ENCODE peak calls at places on chromosome 12, in nine cellular contexts. Q is hepatocyte; M is CD8-positive, alpha-beta memory T cell; A is right cardiac atrium; F is spleen; V is caudate nucleus; L is mammary epithelial cell; U is dorsolateral prefrontal cortex; W is GM23248. G is an unnamed sample.

GRCh38 chr12:44968960-44969359 is 81.9 kb downstream of the DBX2 start:
- DNase-seq in V (no peak), W (no peak), F (no peak), L (no peak), A (no peak), U (no peak), M (no peak), Q (no peak), G (no peak)

GRCh38 chr12:12228402-12228801 is 38.4 kb downstream of the LRP6 start:
- DNase-seq in Q (no peak), A (no peak), L (no peak), W (no peak), M (no peak), U (no peak), V (no peak), F (no peak), G (no peak)

GRCh38 chr12:116597886-116598285 is 38.7 kb downstream of the MAP1LC3B2 start:
- DNase-seq in Q (no peak), M (no peak), V (no peak), A (no peak), U (no peak), F (no peak), L (no peak), W (peak), G (no peak)

GRCh38 chr12:42201061-42201460 is 37.0 kb downstream of the YAF2 start:
- DNase-seq in W (no peak), F (no peak), M (no peak), V (no peak), L (no peak), A (no peak), Q (no peak), U (no peak), G (no peak)

GRCh38 chr12:109115758-109116610 is at the start of gene ACACB:
- DNase-seq in F (peak), U (peak), V (peak), W (no peak), Q (peak), M (no peak), A (peak), L (no peak), G (peak)

GRCh38 chr12:82400819-82401218 is 42.5 kb downstream of the METTL25 start:
- DNase-seq in M (no peak), Q (no peak), F (no peak), A (no peak), U (no peak), W (no peak), L (no peak), V (no peak), G (no peak)

GRCh38 chr12:111570090-111570961 is 28.8 kb downstream of the ATXN2 start:
- DNase-seq in Q (peak), W (peak), L (peak), V (no peak), U (no peak), A (no peak), M (no peak), F (no peak), G (no peak)

GRCh38 chr12:47785036-47785886 is 12.2 kb downstream of the SLC48A1 start:
- DNase-seq in F (peak), Q (no peak), V (no peak), U (no peak), M (no peak), L (no peak), A (no peak), W (no peak), G (no peak)

GRCh38 chr12:124745891-124746570 is 117.6 kb downstream of the SCARB1 start:
- DNase-seq in A (peak), V (peak), L (peak), M (no peak), U (peak), W (peak), Q (peak), F (peak), G (peak)

GRCh38 chr12:104680070-104680469 is 223.3 kb downstream of the CHST11 start:
- DNase-seq in U (no peak), F (no peak), Q (no peak), V (no peak), M (no peak), L (no peak), A (no peak), W (peak), G (no peak)

GRCh38 chr12:51730745-51731144 is 117.8 kb downstream of the FIGNL2 start:
- DNase-seq in Q (no peak), L (no peak), V (no peak), M (no peak), F (no peak), U (no peak), A (no peak), W (no peak), G (no peak)

GRCh38 chr12:119415714-119416113 is 81.2 kb downstream of the CCDC60 start:
- DNase-seq in V (no peak), Q (no peak), A (no peak), U (no peak), M (no peak), L (no peak), W (no peak), F (no peak), G (no peak)

GRCh38 chr12:132686831-132687210 is 321 bp downstream of the POLE start:
- DNase-seq in L (no peak), F (no peak), Q (no peak), M (no peak), U (no peak), W (peak), A (peak), V (no peak), G (no peak)

GRCh38 chr12:129641916-129642315 is 261.9 kb downstream of the TMEM132D start:
- DNase-seq in A (no peak), V (no peak), L (no peak), Q (no peak), F (no peak), U (no peak), M (no peak), W (no peak), G (no peak)

GRCh38 chr12:120290541-120291312 is 976 bp downstream of the RNU4-2 start:
- DNase-seq in V (no peak), M (peak), L (no peak), W (peak), U (no peak), A (no peak), F (no peak), Q (peak), G (no peak)

GRCh38 chr12:54489857-54490256 is 7.7 kb upstream of the NCKAP1L start:
- DNase-seq in M (no peak), Q (no peak), L (no peak), V (no peak), U (no peak), F (no peak), W (no peak), A (no peak), G (no peak)

GRCh38 chr12:83017001-83017400 is 330.3 kb downstream of the TMTC2 start:
- DNase-seq in W (no peak), U (no peak), V (no peak), F (no peak), L (peak), Q (no peak), M (no peak), A (no peak), G (no peak)

GRCh38 chr12:48956279-48957140 is 777 bp downstream of the ARF3 start:
- DNase-seq in M (peak), W (peak), L (peak), F (peak), U (peak), V (peak), A (peak), Q (peak), G (peak)

GRCh38 chr12:109686523-109686922 is 27.1 kb upstream of the FAM222A start:
- DNase-seq in V (no peak), A (no peak), F (peak), U (no peak), M (no peak), L (no peak), W (no peak), Q (no peak), G (no peak)

GRCh38 chr12:12608557-12608957 is 3.1 kb upstream of the CREBL2 start:
- DNase-seq in M (no peak), F (no peak), Q (no peak), W (no peak), A (no peak), V (no peak), U (no peak), L (peak), G (no peak)

GRCh38 chr12:11785722-11786121 is 136.2 kb downstream of the ETV6 start:
- DNase-seq in W (peak), U (no peak), A (no peak), V (no peak), F (no peak), Q (no peak), M (no peak), L (peak), G (no peak)

GRCh38 chr12:94174576-94174975 is 26.2 kb downstream of the PLXNC1 start:
- DNase-seq in U (no peak), W (no peak), A (peak), V (no peak), M (no peak), F (peak), L (no peak), Q (no peak), G (no peak)

GRCh38 chr12:92538970-92539749 is 163.6 kb upstream of the PLEKHG7 start:
- DNase-seq in Q (peak), U (no peak), W (peak), V (no peak), F (no peak), A (no peak), L (peak), M (no peak), G (no peak)

GRCh38 chr12:132218915-132219314 is 74.7 kb downstream of the NOC4L start:
- DNase-seq in A (no peak), F (no peak), U (no peak), V (no peak), W (no peak), L (no peak), Q (no peak), M (peak), G (no peak)

GRCh38 chr12:64836856-64837255 is 12.4 kb downstream of the TBC1D30 start:
- DNase-seq in W (no peak), L (no peak), Q (no peak), M (no peak), V (no peak), U (no peak), A (no peak), F (no peak), G (no peak)

GRCh38 chr12:109734219-109735000 is 20.8 kb downstream of the FAM222A start:
- DNase-seq in Q (no peak), L (peak), M (no peak), U (peak), V (no peak), F (peak), A (no peak), W (no peak), G (no peak)

GRCh38 chr12:45329238-45329637 is 113.3 kb downstream of the ANO6 start:
- DNase-seq in F (no peak), W (peak), U (no peak), A (no peak), L (no peak), Q (no peak), V (no peak), M (no peak), G (no peak)

GRCh38 chr12:130086248-130086647 is 76.0 kb upstream of the FZD10 start:
- DNase-seq in W (no peak), A (no peak), M (no peak), L (no peak), U (no peak), Q (no peak), F (no peak), V (no peak), G (no peak)

GRCh38 chr12:87596134-87596533 is 433.1 kb downstream of the C12orf50 start:
- DNase-seq in A (no peak), M (no peak), W (no peak), U (no peak), L (no peak), Q (no peak), F (no peak), V (no peak), G (no peak)

GRCh38 chr12:54401127-54401526 is 16.6 kb upstream of the ZNF385A start:
- DNase-seq in W (no peak), L (no peak), U (no peak), V (no peak), F (no peak), Q (no peak), M (no peak), A (no peak), G (no peak)

DNA sequence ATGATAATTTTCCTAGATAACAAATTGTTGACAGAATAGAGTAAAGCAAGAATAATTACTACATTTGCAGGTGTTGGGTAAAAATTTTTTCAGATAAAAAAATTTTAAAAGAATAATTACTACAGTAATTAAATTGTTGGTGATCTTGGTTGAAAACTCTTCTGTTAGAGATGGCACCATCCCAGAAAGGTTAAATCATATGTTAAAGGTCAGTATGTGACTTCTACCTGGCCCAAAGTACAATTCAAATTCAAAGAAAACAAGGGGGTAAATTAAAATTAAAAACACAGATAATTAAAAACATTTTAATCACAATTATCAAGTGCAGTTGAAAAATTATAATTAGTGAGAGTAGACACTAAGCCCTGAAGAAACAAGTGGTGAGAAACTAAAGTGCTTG is 18.1 kb upstream of the PIK3C2G start:
- DNase-seq in Q (no peak), L (no peak), V (no peak), F (no peak), A (no peak), W (no peak), U (no peak), M (no peak), G (no peak)
- H3K27ac ChIP-seq in Q (peak), L (no peak), V (no peak), F (no peak), A (no peak), W (no peak), U (no peak), M (no peak), G (no peak)

GRCh38 chr12:50523772-50524171 is 19.0 kb downstream of the DIP2B start:
- DNase-seq in Q (no peak), A (no peak), F (no peak), V (no peak), M (no peak), L (no peak), W (no peak), U (no peak), G (no peak)
- H3K27ac ChIP-seq in Q (no peak), A (no peak), F (no peak), V (no peak), M (no peak), L (no peak), W (no peak), U (peak), G (no peak)

GRCh38 chr12:55743967-55744931 is 1.3 kb downstream of the GDF11 start:
- DNase-seq in L (no peak), A (no peak), Q (peak), M (no peak), W (peak), F (no peak), U (no peak), V (no peak), G (no peak)

GRCh38 chr12:55746913-55747231 is 4.0 kb downstream of the GDF11 start:
- DNase-seq in A (no peak), M (no peak), W (no peak), F (no peak), V (no peak), U (no peak), Q (no peak), L (no peak), G (no peak)

GRCh38 chr12:55743131-55743921 is 404 bp downstream of the GDF11 start:
- DNase-seq in V (peak), F (peak), L (peak), Q (peak), M (peak), W (peak), U (peak), A (peak), G (peak)

GRCh38 chr12:55746147-55746912 is 3.4 kb downstream of the GDF11 start:
- DNase-seq in V (no peak), F (no peak), Q (no peak), W (peak), U (no peak), A (no peak), M (no peak), L (no peak), G (no peak)

GRCh38 chr12:55745361-55746146 is 2.6 kb downstream of the GDF11 start:
- DNase-seq in Q (peak), W (peak), M (no peak), U (no peak), A (no peak), F (no peak), V (no peak), L (no peak), G (no peak)
- H3K27ac ChIP-seq in Q (peak), W (no peak), M (no peak), U (peak), A (peak), F (no peak), V (peak), L (no peak), G (peak)

GRCh38 chr12:71139153-71139735 is 18.6 kb downstream of the TSPAN8 start:
- DNase-seq in A (no peak), F (no peak), U (no peak), L (no peak), Q (peak), M (no peak), W (no peak), V (no peak), G (no peak)
- H3K27ac ChIP-seq in A (no peak), F (no peak), U (no peak), L (no peak), Q (peak), M (no peak), W (no peak), V (no peak), G (no peak)

GRCh38 chr12:122086641-122087285 is 8.2 kb downstream of the MLXIP start:
- DNase-seq in A (peak), L (no peak), M (no peak), F (no peak), V (no peak), Q (no peak), U (no peak), W (no peak), G (no peak)
- H3K27ac ChIP-seq in A (no peak), L (no peak), M (no peak), F (no peak), V (no peak), Q (no peak), U (no peak), W (no peak), G (no peak)

GRCh38 chr12:14390885-14391530 is 25.5 kb downstream of the ATF7IP start:
- DNase-seq in L (no peak), A (no peak), F (no peak), M (no peak), U (no peak), V (no peak), Q (no peak), W (no peak), G (no peak)
- H3K27ac ChIP-seq in L (peak), A (no peak), F (no peak), M (no peak), U (no peak), V (peak), Q (no peak), W (no peak), G (no peak)

DNA sequence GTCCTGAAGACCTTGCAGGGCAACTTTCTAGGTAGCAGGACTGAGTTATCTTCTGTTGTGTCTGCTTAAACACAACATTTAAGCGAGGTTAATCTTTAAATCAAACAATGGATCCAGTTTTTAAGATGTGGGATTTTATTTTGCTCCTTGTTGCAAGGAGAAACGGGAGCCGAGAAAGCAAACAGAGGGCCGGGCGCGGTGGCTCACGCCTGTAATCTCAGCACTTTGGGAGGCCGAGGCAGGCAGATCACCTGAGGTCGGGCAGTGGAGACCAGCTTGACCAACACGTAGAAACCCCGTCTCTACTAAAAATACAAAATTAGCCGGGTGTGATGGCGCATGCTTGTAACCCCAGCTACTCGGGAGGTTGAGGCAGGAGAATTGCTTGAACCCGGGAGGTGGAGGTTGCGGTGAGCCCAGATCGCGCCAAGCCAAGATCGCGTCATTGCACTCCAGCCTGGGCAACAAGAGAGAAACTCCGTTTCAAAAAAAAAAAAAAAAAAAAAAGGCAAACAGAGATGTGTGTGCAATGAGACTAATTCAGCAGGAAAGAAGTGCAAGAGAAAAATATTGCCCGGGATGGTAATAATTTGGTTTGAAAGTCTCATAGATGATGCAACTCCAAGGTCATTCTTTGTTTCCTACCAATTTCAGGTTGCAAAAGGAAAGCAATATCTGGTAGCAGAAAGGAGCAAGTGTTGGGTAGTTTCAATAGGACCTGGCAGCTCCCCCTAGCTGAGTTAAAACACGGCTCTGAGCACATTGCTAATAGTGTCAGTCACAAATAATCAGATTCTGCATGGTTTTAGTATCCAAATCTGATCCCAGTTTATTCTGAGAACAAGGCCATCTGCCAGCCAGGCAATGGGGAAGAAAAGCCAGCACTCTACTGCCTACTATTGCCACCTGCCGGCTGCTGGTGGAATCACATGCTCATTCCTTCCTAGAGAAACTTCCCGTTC is 141.4 kb downstream of the PPM1H start:
- DNase-seq in Q (peak), L (peak), W (peak), V (peak), F (peak), U (peak), A (peak), M (peak), G (peak)
- H3K27ac ChIP-seq in Q (no peak), L (no peak), W (peak), V (peak), F (no peak), U (peak), A (no peak), M (no peak), G (no peak)

GRCh38 chr12:6115389-6115788 is 9.1 kb downstream of the VWF start:
- DNase-seq in V (no peak), M (no peak), Q (no peak), A (no peak), U (no peak), F (no peak), W (no peak), L (no peak), G (no peak)

GRCh38 chr12:6113691-6114475 is 10.6 kb downstream of the VWF start:
- DNase-seq in V (no peak), M (no peak), L (no peak), Q (no peak), W (no peak), U (no peak), F (no peak), A (no peak), G (no peak)

GRCh38 chr12:6118891-6119568 is 5.4 kb downstream of the VWF start:
- DNase-seq in L (no peak), Q (no peak), M (no peak), W (no peak), A (no peak), F (peak), U (no peak), V (no peak), G (no peak)

GRCh38 chr12:6114476-6114870 is 10.0 kb downstream of the VWF start:
- DNase-seq in L (no peak), Q (no peak), A (no peak), V (no peak), F (no peak), W (no peak), U (no peak), M (no peak), G (no peak)

DNA sequence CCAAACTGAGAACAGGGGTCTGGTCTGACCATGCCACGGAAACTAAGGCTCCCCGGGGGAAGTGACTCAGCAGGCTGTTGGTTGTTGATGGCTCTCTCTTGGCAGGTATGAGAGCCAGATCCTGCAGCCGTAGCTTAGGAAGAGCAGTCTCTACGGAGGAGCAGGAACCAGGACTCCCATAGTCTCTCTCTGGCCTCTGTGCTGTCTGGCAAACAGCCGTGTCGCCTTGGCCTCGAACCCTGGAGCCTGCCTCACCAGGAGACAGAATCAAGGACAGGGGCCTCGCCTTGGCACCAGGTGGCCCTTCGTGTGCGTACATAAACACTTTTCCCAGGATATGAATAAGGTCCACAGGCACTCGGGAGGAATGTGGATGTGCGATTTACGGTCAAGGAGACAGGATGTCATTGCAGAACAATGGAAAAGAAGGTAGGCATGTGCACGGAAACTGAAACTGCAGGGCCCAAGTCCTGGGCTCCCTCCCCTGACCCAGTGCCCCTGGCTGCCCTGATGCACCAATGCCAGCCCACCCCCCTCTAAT is 7.9 kb downstream of the VWF start:
- DNase-seq in A (peak), F (peak), U (no peak), V (no peak), W (no peak), L (no peak), Q (no peak), M (no peak), G (no peak)
- H3K27ac ChIP-seq in A (peak), F (no peak), U (no peak), V (no peak), W (no peak), L (no peak), Q (no peak), M (no peak), G (no peak)

GRCh38 chr12:128339669-128340068 is 72.7 kb downstream of the TMEM132C start:
- DNase-seq in L (no peak), M (no peak), A (no peak), W (no peak), V (no peak), F (no peak), Q (no peak), U (no peak), G (no peak)
- H3K27ac ChIP-seq in L (no peak), M (no peak), A (no peak), W (no peak), V (no peak), F (no peak), Q (peak), U (no peak), G (no peak)

G was measured in substantia nigra.